ENCODE peak calls at places on chromosome 6, in seven cellular contexts. B, S, T, W, M, A and D are unnamed samples.

GRCh38 chr6:53179961-53180651 is 31.5 kb upstream of the GCM1 start:
- DNase-seq in B (no peak), S (peak), T (peak), W (peak), M (no peak), A (peak), D (no peak)

GRCh38 chr6:38432479-38432878 is 207.2 kb downstream of the BTBD9 start:
- DNase-seq in B (no peak), S (peak), T (no peak), W (no peak), M (no peak), A (peak), D (no peak)

GRCh38 chr6:120587381-120587780 is 746.9 kb downstream of the TBC1D32 start:
- DNase-seq in B (no peak), S (no peak), T (no peak), W (no peak), M (no peak), A (no peak), D (no peak)

GRCh38 chr6:56223995-56224394 is 23.4 kb downstream of the COL21A1 start:
- DNase-seq in B (no peak), S (peak), T (no peak), W (no peak), M (peak), A (no peak), D (peak)

GRCh38 chr6:151269318-151269995 is 29.7 kb downstream of the AKAP12 start:
- DNase-seq in B (no peak), S (peak), T (no peak), W (no peak), M (peak), A (peak), D (peak)

GRCh38 chr6:131159578-131159977 is 24.3 kb downstream of the AKAP7 start:
- DNase-seq in B (no peak), S (peak), T (no peak), W (no peak), M (peak), A (peak), D (no peak)

GRCh38 chr6:34044945-34045595 is 100.8 kb downstream of the GRM4 start:
- DNase-seq in B (no peak), S (no peak), T (no peak), W (no peak), M (no peak), A (no peak), D (no peak)

GRCh38 chr6:158819213-158819976 is at the start of gene EZR:
- DNase-seq in B (peak), S (peak), T (peak), W (no peak), M (peak), A (peak), D (no peak)

GRCh38 chr6:148367418-148368024 is 24.9 kb downstream of the SASH1 start:
- DNase-seq in B (peak), S (peak), T (no peak), W (no peak), M (peak), A (peak), D (no peak)

GRCh38 chr6:6218246-6219085 is 102.0 kb downstream of the F13A1 start:
- DNase-seq in B (no peak), S (no peak), T (no peak), W (no peak), M (peak), A (no peak), D (no peak)

GRCh38 chr6:118678866-118679265 is 27.5 kb upstream of the CEP85L start:
- DNase-seq in B (no peak), S (peak), T (no peak), W (no peak), M (peak), A (peak), D (no peak)

GRCh38 chr6:89430563-89430962 is 2.4 kb upstream of the ANKRD6 start:
- DNase-seq in B (no peak), S (peak), T (peak), W (no peak), M (no peak), A (no peak), D (no peak)

GRCh38 chr6:45608252-45608911 is 230.6 kb upstream of the SUPT3H start:
- DNase-seq in B (no peak), S (peak), T (no peak), W (no peak), M (peak), A (peak), D (no peak)

GRCh38 chr6:39843305-39844020 is 51.3 kb downstream of the DAAM2 start:
- DNase-seq in B (peak), S (no peak), T (no peak), W (no peak), M (no peak), A (no peak), D (no peak)

GRCh38 chr6:105301072-105301503 is 101.8 kb downstream of the PREP start:
- DNase-seq in B (no peak), S (peak), T (peak), W (no peak), M (peak), A (peak), D (no peak)

DNA sequence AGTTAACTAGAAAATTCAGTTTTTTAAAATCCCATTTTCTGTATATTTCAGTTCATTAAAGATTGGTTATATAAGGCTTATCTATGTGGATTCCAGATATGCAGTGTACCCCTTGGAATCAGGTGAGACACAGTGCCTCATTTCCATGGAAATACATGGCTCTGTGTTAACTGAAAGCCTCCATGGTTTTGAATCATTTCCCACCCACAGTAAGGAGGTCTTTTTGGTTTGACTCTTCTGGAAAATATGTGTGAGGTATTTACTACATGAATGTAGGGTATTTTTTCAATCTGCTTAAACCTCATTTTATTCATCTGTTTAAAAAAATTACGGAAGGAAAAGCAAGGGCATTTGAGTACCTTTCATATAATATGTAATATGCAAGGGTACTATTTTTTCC is 25.5 kb downstream of the RNF144B start:
- DNase-seq in B (no peak), S (peak), T (no peak), W (no peak), M (peak), A (peak), D (no peak)
- H3K4me3 ChIP-seq in B (no peak), S (no peak), T (no peak), W (no peak), M (no peak), A (no peak), D (no peak)

GRCh38 chr6:95366414-95366813 is 210.9 kb upstream of the MANEA start:
- DNase-seq in B (no peak), S (no peak), T (no peak), W (no peak), M (no peak), A (no peak), D (no peak)

GRCh38 chr6:95365454-95365853 is 211.9 kb upstream of the MANEA start:
- DNase-seq in B (no peak), S (no peak), T (no peak), W (no peak), M (no peak), A (no peak), D (no peak)

DNA sequence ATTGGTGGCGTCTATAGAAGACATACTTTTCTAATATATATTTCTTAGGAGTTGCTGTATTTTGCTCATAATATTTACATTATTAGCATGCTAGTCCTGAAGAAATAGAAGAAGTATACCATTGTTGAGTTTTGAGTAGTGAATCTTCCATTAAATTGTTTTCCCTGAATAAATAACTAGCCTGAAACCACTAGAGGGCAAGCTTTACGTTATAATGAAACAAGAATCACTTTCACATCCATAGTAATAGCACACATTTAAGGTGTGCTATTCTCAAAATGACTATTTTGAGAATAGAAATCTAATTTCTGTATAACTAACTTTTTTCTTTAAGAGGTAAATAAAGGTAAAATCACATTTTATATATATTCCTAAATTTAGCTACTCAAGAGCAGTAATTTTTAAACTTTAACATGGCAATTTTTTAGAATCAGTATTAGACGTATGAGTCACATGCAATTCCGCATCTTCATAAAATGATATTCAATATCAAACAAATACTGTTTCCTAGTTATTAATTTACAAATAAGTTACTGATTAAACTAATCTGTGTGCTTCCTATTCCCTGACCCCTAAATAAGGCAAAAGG is 213.2 kb upstream of the MANEA start:
- DNase-seq in B (no peak), S (peak), T (peak), W (no peak), M (peak), A (peak), D (no peak)
- TF ChIP-seq CTCF in B (no peak), S (no peak), T (peak), W (peak), M (peak), A (peak), D (peak)

GRCh38 chr6:139029470-139030210 is 1.1 kb downstream of the ABRACL start:
- DNase-seq in B (peak), S (peak), T (peak), W (no peak), M (peak), A (peak), D (no peak)

GRCh38 chr6:139030211-139030530 is 1.6 kb downstream of the ABRACL start:
- DNase-seq in B (no peak), S (no peak), T (no peak), W (no peak), M (no peak), A (no peak), D (no peak)

GRCh38 chr6:139028658-139029469 is at the start of gene ABRACL:
- DNase-seq in B (peak), S (peak), T (peak), W (peak), M (peak), A (peak), D (no peak)

GRCh38 chr6:139028242-139028657 is 295 bp upstream of the ABRACL start:
- DNase-seq in B (no peak), S (no peak), T (no peak), W (no peak), M (peak), A (peak), D (no peak)

GRCh38 chr6:139030539-139030938 is 2.0 kb downstream of the ABRACL start:
- DNase-seq in B (no peak), S (no peak), T (no peak), W (no peak), M (no peak), A (no peak), D (no peak)
- H3K4me3 ChIP-seq in B (no peak), S (no peak), T (no peak), W (peak), M (no peak), A (no peak), D (no peak)

GRCh38 chr6:41427642-41428401 is 92.4 kb downstream of the NCR2 start:
- DNase-seq in B (peak), S (peak), T (peak), W (no peak), M (no peak), A (no peak), D (no peak)
- TF ChIP-seq CTCF in B (no peak), S (no peak), T (no peak), W (no peak), M (no peak), A (no peak), D (no peak)

GRCh38 chr6:142302427-142303190 is 802 bp downstream of the ADGRG6 start:
- DNase-seq in B (no peak), S (no peak), T (no peak), W (no peak), M (no peak), A (no peak), D (no peak)

GRCh38 chr6:142303191-142303564 is 1.4 kb downstream of the ADGRG6 start:
- DNase-seq in B (no peak), S (no peak), T (no peak), W (no peak), M (no peak), A (no peak), D (no peak)

GRCh38 chr6:142300302-142300701 is 1.5 kb upstream of the ADGRG6 start:
- DNase-seq in B (no peak), S (peak), T (no peak), W (no peak), M (no peak), A (no peak), D (no peak)

GRCh38 chr6:142300758-142301251 is 1.0 kb upstream of the ADGRG6 start:
- DNase-seq in B (no peak), S (peak), T (peak), W (no peak), M (peak), A (peak), D (no peak)

DNA sequence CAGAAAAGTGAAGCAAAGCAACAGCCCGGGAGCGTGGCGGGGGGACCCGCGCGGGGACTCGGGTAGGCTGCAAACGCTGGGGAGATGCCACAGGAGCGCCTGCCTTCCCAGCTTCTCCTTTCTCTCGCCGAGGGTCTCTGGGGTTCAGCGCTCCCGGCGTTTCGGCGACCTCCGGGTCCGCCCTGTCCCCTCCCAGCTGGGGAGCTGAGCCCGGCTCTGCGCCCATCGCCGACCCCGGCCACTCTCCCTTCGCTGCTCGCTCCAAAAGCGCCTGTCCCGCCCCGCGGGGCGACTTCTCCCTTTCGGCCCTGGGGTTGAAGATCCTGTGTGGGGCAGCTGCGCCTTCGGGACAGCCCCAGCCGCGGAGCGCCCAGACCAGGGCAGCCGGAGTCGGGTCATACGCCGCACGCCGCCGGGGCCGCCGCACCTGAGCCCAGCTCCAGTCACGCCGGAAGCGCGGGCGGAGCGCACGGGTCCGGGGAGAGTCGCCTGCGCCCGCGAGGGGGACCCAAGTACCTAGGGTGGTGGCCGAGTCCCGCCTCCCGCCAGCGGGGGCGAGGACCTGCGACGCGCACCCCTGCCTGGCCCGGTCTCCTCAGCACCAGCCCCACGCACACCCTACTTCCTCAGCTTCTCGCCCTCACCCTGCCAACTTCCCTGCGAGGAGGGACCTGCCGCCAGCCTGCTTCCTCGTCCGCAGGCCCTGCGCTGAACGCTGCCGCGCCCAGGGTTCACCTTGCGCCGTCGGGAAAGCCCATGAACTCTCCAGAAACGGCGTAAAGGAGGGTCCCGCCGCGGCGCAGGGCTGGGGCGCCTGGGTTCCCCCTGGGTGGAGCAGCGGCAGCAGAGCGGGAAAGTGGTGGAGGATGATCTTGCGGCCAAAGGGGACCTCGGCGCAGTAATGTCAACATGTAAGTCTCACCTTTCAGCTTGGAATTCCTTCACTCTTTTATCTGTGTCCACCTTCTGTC is at the start of gene ADGRG6:
- DNase-seq in B (peak), S (peak), T (peak), W (no peak), M (peak), A (peak), D (no peak)
- H3K4me3 ChIP-seq in B (peak), S (peak), T (peak), W (peak), M (peak), A (peak), D (peak)

GRCh38 chr6:140893432-140893831 is 1239.3 kb upstream of the GJE1 start:
- DNase-seq in B (no peak), S (no peak), T (no peak), W (no peak), M (no peak), A (no peak), D (no peak)
- TF ChIP-seq CTCF in B (no peak), S (no peak), T (no peak), W (no peak), M (no peak), A (no peak), D (no peak)

GRCh38 chr6:26028212-26028752 is 58.9 kb upstream of the HFE start:
- DNase-seq in B (no peak), S (no peak), T (no peak), W (no peak), M (no peak), A (no peak), D (no peak)

GRCh38 chr6:26026833-26027490 is 60.3 kb upstream of the HFE start:
- DNase-seq in B (peak), S (peak), T (peak), W (peak), M (peak), A (peak), D (peak)

GRCh38 chr6:26025894-26026832 is 61.1 kb upstream of the HFE start:
- DNase-seq in B (peak), S (peak), T (peak), W (peak), M (peak), A (peak), D (peak)

GRCh38 chr6:26028753-26029569 is 58.3 kb upstream of the HFE start:
- DNase-seq in B (no peak), S (no peak), T (no peak), W (no peak), M (no peak), A (peak), D (no peak)

DNA sequence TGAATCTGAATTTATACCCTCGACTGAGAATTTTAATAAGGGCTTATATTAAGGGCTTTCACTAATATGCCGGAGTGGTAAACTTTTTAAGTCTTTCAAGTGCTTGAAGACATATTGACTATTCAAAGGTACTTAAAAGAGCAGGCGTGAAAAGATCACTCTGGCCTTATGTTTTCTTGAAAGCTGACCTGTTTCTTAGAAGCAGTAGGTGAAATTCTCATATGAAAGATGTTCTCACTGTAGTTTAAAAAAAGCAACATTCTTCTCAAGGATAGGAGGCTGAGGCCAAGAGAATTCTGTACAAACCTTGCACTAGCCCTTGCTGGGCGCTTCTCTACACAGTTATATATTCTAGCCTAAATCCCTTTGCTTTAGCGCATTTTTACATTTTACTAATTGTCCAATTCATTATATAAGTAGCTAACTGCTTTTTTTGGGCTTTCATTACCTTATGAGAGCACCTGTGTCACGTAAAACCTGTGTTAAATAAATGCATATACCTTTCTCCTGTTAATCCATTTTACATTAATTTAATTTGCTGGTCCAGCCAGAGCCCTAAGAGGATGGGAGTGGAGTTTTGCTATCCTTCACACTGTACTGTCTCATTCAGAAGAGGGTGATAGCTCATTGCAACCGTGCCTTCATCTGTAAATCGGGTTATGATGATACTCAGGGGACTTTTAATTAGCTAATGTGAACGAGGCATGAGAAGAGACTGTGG is 59.6 kb upstream of the HFE start:
- DNase-seq in B (no peak), S (no peak), T (peak), W (no peak), M (no peak), A (no peak), D (no peak)
- H3K4me3 ChIP-seq in B (peak), S (peak), T (peak), W (peak), M (peak), A (peak), D (peak)

DNA sequence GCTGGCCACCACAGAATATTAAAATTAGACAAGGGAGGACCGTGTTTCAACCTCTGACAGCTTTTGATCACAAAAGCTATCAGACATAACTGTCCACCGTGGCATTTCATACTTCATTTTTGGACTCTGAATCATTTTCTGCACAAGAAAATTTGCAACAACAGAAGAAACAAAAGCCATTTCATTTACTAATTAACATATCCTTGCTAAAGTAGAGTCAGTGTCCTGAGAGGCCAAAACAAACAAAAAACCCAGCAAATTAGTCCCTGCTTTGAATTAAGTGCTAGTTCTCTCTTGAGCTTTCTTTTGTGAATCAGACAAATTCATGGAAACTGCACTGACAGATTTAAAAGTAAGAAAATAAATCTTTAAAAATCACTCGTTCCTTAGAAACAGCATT is 17.6 kb upstream of the COL12A1 start:
- DNase-seq in B (no peak), S (peak), T (no peak), W (no peak), M (peak), A (no peak), D (no peak)
- TF ChIP-seq CTCF in B (no peak), S (no peak), T (no peak), W (no peak), M (no peak), A (no peak), D (no peak)